ENCODE peak calls at places on chromosome 11, in eight cellular contexts. One of them, this sample, is unnamed. For H3K4me1, the result is how much of the 10 kb centered on the place peaks cover.

GRCh38 chr11:115939104-115939503 is 434.9 kb upstream of the CADM1 start:
- DNase-seq in BE2C: no peak
- DNase-seq in MM.1S: no peak
- DNase-seq in A549: no peak
- DNase-seq in mucosa of descending colon: no peak
- DNase-seq in HCT116: no peak
- DNase-seq in esophagus squamous epithelium: no peak
- DNase-seq in left ventricle myocardium inferior: no peak
- DNase-seq in this sample: no peak

GRCh38 chr11:23012930-23013329 is 152.7 kb upstream of the CCDC179 start:
- DNase-seq in BE2C: no peak
- DNase-seq in MM.1S: no peak
- DNase-seq in A549: no peak
- DNase-seq in mucosa of descending colon: no peak
- DNase-seq in HCT116: no peak
- DNase-seq in esophagus squamous epithelium: no peak
- DNase-seq in left ventricle myocardium inferior: no peak
- DNase-seq in this sample: no peak

GRCh38 chr11:9455722-9456121 is 5.1 kb upstream of the ZNF143 start:
- DNase-seq in BE2C: no peak
- DNase-seq in MM.1S: no peak
- DNase-seq in A549: no peak
- DNase-seq in mucosa of descending colon: no peak
- DNase-seq in HCT116: no peak
- DNase-seq in esophagus squamous epithelium: no peak
- DNase-seq in left ventricle myocardium inferior: no peak
- DNase-seq in this sample: no peak

GRCh38 chr11:33452806-33453205 is 195.6 kb downstream of the HIPK3 start:
- DNase-seq in BE2C: no peak
- DNase-seq in MM.1S: no peak
- DNase-seq in A549: peak
- DNase-seq in mucosa of descending colon: no peak
- DNase-seq in HCT116: no peak
- DNase-seq in esophagus squamous epithelium: no peak
- DNase-seq in left ventricle myocardium inferior: no peak
- DNase-seq in this sample: no peak

GRCh38 chr11:77151804-77152513 is 23.9 kb downstream of the MYO7A start:
- DNase-seq in BE2C: no peak
- DNase-seq in MM.1S: no peak
- DNase-seq in A549: no peak
- DNase-seq in mucosa of descending colon: no peak
- DNase-seq in HCT116: no peak
- DNase-seq in esophagus squamous epithelium: no peak
- DNase-seq in left ventricle myocardium inferior: no peak
- DNase-seq in this sample: peak

GRCh38 chr11:64894070-64894811 is 15.8 kb upstream of the EHD1 start:
- DNase-seq in BE2C: peak
- DNase-seq in MM.1S: peak
- DNase-seq in A549: peak
- DNase-seq in mucosa of descending colon: peak
- DNase-seq in HCT116: no peak
- DNase-seq in esophagus squamous epithelium: no peak
- DNase-seq in left ventricle myocardium inferior: peak
- DNase-seq in this sample: peak

GRCh38 chr11:72012897-72013721 is 14.4 kb downstream of the IL18BP start:
- DNase-seq in BE2C: no peak
- DNase-seq in MM.1S: no peak
- DNase-seq in A549: peak
- DNase-seq in mucosa of descending colon: no peak
- DNase-seq in HCT116: no peak
- DNase-seq in esophagus squamous epithelium: no peak
- DNase-seq in left ventricle myocardium inferior: peak
- DNase-seq in this sample: peak

GRCh38 chr11:7688238-7688826 is 15.0 kb upstream of the CYB5R2 start:
- DNase-seq in BE2C: no peak
- DNase-seq in MM.1S: peak
- DNase-seq in A549: peak
- DNase-seq in mucosa of descending colon: peak
- DNase-seq in HCT116: peak
- DNase-seq in esophagus squamous epithelium: no peak
- DNase-seq in left ventricle myocardium inferior: no peak
- DNase-seq in this sample: no peak

GRCh38 chr11:38460901-38461300 is 1862.9 kb upstream of the RAG2 start:
- DNase-seq in BE2C: peak
- DNase-seq in MM.1S: no peak
- DNase-seq in A549: no peak
- DNase-seq in mucosa of descending colon: peak
- DNase-seq in HCT116: no peak
- DNase-seq in esophagus squamous epithelium: no peak
- DNase-seq in left ventricle myocardium inferior: peak
- DNase-seq in this sample: peak

GRCh38 chr11:43923327-43924111 is 18.9 kb upstream of the C11orf96 start:
- DNase-seq in BE2C: peak
- DNase-seq in MM.1S: peak
- DNase-seq in A549: peak
- DNase-seq in mucosa of descending colon: no peak
- DNase-seq in HCT116: no peak
- DNase-seq in esophagus squamous epithelium: no peak
- DNase-seq in left ventricle myocardium inferior: peak
- DNase-seq in this sample: no peak

GRCh38 chr11:32029721-32030120 is 61.2 kb upstream of the RCN1 start:
- DNase-seq in BE2C: no peak
- DNase-seq in MM.1S: no peak
- DNase-seq in A549: no peak
- DNase-seq in mucosa of descending colon: no peak
- DNase-seq in HCT116: no peak
- DNase-seq in esophagus squamous epithelium: no peak
- DNase-seq in left ventricle myocardium inferior: no peak
- DNase-seq in this sample: no peak

GRCh38 chr11:77126861-77127673 is 979 bp upstream of the MYO7A start:
- DNase-seq in BE2C: peak
- DNase-seq in MM.1S: peak
- DNase-seq in A549: peak
- DNase-seq in mucosa of descending colon: peak
- DNase-seq in HCT116: no peak
- DNase-seq in esophagus squamous epithelium: no peak
- DNase-seq in left ventricle myocardium inferior: peak
- DNase-seq in this sample: peak

GRCh38 chr11:210803-211180 is 3.3 kb downstream of the RIC8A start:
- DNase-seq in BE2C: no peak
- DNase-seq in MM.1S: no peak
- DNase-seq in A549: no peak
- DNase-seq in mucosa of descending colon: no peak
- DNase-seq in HCT116: no peak
- DNase-seq in esophagus squamous epithelium: no peak
- DNase-seq in left ventricle myocardium inferior: no peak
- DNase-seq in this sample: no peak

GRCh38 chr11:8288166-8288772 is 24.6 kb upstream of the LMO1 start:
- DNase-seq in BE2C: no peak
- DNase-seq in MM.1S: no peak
- DNase-seq in A549: no peak
- DNase-seq in mucosa of descending colon: no peak
- DNase-seq in HCT116: no peak
- DNase-seq in esophagus squamous epithelium: no peak
- DNase-seq in left ventricle myocardium inferior: no peak
- DNase-seq in this sample: no peak

GRCh38 chr11:93700830-93701229 is 39.3 kb downstream of the CEP295 start:
- DNase-seq in BE2C: no peak
- DNase-seq in MM.1S: no peak
- DNase-seq in A549: no peak
- DNase-seq in mucosa of descending colon: no peak
- DNase-seq in HCT116: no peak
- DNase-seq in esophagus squamous epithelium: no peak
- DNase-seq in left ventricle myocardium inferior: no peak
- DNase-seq in this sample: no peak

DNA sequence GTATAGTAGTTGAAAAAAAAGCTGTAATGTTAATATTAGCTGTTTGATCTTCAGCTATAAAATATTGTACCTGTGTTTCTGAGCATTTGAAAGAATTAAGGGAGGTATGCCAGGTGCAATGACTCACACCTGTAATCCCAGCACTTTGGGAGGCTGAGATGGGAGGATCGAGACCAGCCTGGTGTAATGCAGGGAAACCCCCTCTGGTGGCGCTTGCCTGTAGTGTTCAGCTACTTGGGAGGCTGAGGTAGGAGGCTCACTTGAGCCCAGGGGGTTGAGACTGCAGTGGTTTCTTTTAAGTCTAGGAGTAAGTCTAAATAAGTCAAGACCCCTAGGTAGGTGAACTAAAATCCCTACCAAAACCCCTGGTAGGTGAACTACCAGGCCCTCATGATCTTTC is 37.1 kb downstream of the TAF1D start:
- DNase-seq in BE2C: no peak
- DNase-seq in MM.1S: no peak
- DNase-seq in A549: peak
- DNase-seq in mucosa of descending colon: no peak
- DNase-seq in HCT116: no peak
- DNase-seq in esophagus squamous epithelium: no peak
- DNase-seq in left ventricle myocardium inferior: no peak
- DNase-seq in this sample: no peak
- TF ChIP-seq CTCF in BE2C: no peak
- TF ChIP-seq CTCF in MM.1S: no peak
- TF ChIP-seq CTCF in A549: no peak
- TF ChIP-seq CTCF in mucosa of descending colon: no peak
- TF ChIP-seq CTCF in HCT116: no peak
- TF ChIP-seq CTCF in esophagus squamous epithelium: no peak
- TF ChIP-seq CTCF in left ventricle myocardium inferior: no peak
- TF ChIP-seq CTCF in this sample: no peak

DNA sequence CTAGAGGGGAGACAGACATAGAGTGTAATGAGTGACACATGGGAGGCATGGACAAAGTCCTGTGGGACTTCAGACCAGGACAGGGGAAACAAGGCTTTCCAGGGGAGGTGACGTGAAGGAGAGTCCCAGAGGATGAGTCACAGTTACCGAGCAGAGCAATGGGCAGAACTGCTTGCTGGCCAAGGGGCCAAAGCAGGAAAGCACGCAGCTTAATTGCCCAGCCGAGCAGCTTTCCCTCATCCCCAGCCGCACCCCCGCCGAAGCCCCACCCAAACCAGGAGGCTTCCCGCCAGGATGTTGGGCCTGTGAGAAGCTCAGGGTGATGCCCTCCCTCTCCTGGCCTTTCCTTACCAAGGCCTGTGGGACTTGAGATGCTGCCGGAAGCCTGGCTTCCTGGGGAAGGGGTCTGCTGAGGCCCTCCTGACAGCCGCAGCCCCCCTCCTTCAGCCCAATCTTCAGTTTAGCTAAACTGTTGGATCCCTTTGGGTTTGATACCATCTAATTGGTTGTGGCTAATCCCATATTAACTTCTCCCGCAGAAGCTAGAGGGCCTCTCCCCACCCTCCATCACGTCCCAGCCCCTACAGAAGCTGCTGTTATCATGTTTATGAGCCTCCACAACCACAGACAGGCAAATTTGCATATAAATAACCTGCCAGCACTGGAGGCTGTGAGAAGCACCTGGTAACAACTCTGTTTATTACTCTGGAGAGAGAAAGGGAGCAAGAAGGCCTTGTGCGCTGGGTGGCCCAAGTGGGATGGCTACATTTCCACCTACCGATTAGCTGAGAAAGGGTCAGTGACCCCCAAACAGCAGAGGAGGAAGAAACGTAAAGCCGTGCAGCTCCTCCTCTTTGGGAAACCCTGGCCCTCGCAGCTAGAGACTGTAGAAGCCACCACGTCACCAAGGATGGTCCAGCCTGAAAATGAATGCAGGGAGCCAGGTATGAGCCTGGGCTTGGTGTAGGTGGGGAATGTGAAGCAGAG is 80.0 kb downstream of the TRIM29 start:
- DNase-seq in BE2C: peak
- DNase-seq in MM.1S: no peak
- DNase-seq in A549: peak
- DNase-seq in mucosa of descending colon: peak
- DNase-seq in HCT116: peak
- DNase-seq in esophagus squamous epithelium: no peak
- DNase-seq in left ventricle myocardium inferior: no peak
- DNase-seq in this sample: no peak
- H3K4me3 ChIP-seq in BE2C: no peak
- H3K4me3 ChIP-seq in MM.1S: no peak
- H3K4me3 ChIP-seq in A549: no peak
- H3K4me3 ChIP-seq in mucosa of descending colon: no peak
- H3K4me3 ChIP-seq in HCT116: no peak
- H3K4me3 ChIP-seq in esophagus squamous epithelium: no peak
- H3K4me3 ChIP-seq in left ventricle myocardium inferior: no peak
- H3K4me3 ChIP-seq in this sample: no peak

DNA sequence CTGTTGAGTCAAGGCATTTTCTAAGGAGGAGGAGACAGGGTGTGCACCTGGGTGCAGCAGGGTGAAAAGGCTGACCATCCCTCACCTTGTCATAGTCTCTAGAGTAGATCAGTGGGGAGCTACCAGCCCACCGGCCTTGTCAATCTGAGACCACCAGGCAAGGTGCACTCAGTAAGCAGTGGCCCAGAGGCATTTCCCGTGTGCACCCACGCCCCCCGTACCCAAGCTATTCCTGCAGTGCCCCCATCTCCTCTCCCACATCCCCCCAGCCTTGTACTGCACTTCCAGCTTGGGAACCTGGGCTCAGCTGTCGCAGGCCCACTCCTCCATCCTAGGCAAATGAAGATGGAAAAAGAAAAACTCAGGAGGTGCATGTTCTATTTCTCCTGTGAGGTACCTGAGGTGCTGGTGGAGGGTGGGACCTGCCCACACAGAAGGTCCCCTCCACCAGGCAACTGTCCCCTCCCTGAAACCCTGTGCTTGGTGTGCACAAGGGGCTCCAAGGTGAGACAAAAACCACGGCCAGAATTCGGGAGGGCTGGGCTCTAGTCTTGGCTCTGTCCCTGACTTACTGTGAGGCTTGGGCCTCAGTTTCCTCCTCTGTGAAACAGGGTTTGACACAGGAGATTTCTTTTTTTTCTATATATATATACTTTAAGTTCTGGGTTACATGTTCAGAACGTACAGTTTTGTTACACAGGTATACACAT is 8.4 kb downstream of the P2RY2 start:
- DNase-seq in BE2C: no peak
- DNase-seq in MM.1S: no peak
- DNase-seq in A549: no peak
- DNase-seq in mucosa of descending colon: no peak
- DNase-seq in HCT116: no peak
- DNase-seq in esophagus squamous epithelium: no peak
- DNase-seq in left ventricle myocardium inferior: no peak
- DNase-seq in this sample: peak
- H3K4me1 ChIP-seq in BE2C: under half
- H3K4me1 ChIP-seq in MM.1S: under half
- H3K4me1 ChIP-seq in A549: under half
- H3K4me1 ChIP-seq in mucosa of descending colon: under half
- H3K4me1 ChIP-seq in HCT116: under half
- H3K4me1 ChIP-seq in esophagus squamous epithelium: half or more
- H3K4me1 ChIP-seq in left ventricle myocardium inferior: under half
- H3K4me1 ChIP-seq in this sample: under half

DNA sequence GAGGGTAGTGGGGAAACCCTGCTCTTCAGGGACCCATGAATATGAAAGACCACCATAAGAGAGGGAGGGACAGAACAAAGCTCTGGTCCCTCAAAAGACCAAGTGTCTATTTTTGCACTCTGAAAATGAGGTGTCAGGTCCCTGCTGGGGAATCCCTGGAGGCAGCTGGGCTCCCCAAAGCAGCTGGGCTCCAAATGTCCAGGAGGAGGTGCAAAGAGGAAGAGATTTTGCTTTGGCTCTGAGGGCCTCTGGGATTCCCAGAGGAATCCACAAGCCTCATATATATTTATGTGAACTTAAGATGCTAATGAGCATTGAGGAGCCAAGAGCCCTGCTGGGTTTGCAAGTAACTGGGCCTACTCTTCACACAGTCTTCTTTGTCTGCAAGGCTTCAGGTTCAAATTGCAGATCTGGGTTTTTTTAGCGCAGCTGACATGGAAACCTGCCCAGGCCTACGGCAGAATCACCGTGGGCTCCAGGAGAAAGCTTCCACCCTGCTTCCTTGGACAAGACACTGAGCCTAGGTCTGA is 26.0 kb downstream of the CLMP start:
- DNase-seq in BE2C: no peak
- DNase-seq in MM.1S: no peak
- DNase-seq in A549: no peak
- DNase-seq in mucosa of descending colon: no peak
- DNase-seq in HCT116: no peak
- DNase-seq in esophagus squamous epithelium: no peak
- DNase-seq in left ventricle myocardium inferior: no peak
- DNase-seq in this sample: no peak
- TF ChIP-seq CTCF in BE2C: no peak
- TF ChIP-seq CTCF in MM.1S: no peak
- TF ChIP-seq CTCF in A549: no peak
- TF ChIP-seq CTCF in mucosa of descending colon: no peak
- TF ChIP-seq CTCF in HCT116: no peak
- TF ChIP-seq CTCF in esophagus squamous epithelium: no peak
- TF ChIP-seq CTCF in left ventricle myocardium inferior: no peak
- TF ChIP-seq CTCF in this sample: no peak

This sample was measured in lower lobe of right lung.